ENCODE peak calls at places on chromosomes 16 and 17, in eight cellular contexts. R is ureter; X is posterior cingulate gyrus; P is AG09319; J is fibroblast of pulmonary artery; Q is activated T-helper 9 cell treated with anti-CD3 and anti-CD28 coated beads, Interleukin-2, amount 50 U/mL, for 16 hours; I is Daoy; B is foreskin melanocyte. U is an unnamed sample.

GRCh38 chr16:10497132-10498088 is 83.0 kb downstream of the EMP2 start:
- DNase-seq in I (peak), J (no peak), R (no peak), B (no peak), Q (no peak), X (no peak), P (no peak), U (no peak)

GRCh38 chr17:80036715-80037477 is 454 bp downstream of the CCDC40 start:
- DNase-seq in Q (no peak), P (no peak), J (peak), B (peak), R (no peak), I (peak), X (peak), U (peak)

GRCh38 chr17:81917565-81918332 is at the start of gene SIRT7:
- DNase-seq in X (peak), B (no peak), I (peak), J (peak), R (peak), P (no peak), Q (peak), U (peak)

GRCh38 chr17:37261286-37261685 is 114.5 kb upstream of the C17orf78 start:
- DNase-seq in P (peak), B (no peak), R (no peak), J (peak), I (no peak), X (no peak), Q (no peak), U (no peak)

GRCh38 chr17:48997103-48997826 is at the start of gene IGF2BP1:
- DNase-seq in X (no peak), J (peak), Q (no peak), B (no peak), P (no peak), I (peak), R (peak), U (no peak)

GRCh38 chr16:47644166-47644565 is 183.0 kb downstream of the PHKB start:
- DNase-seq in Q (no peak), J (peak), I (peak), R (no peak), P (peak), B (peak), X (no peak), U (peak)

GRCh38 chr16:66383551-66383950 is 17.1 kb downstream of the CDH5 start:
- DNase-seq in B (no peak), X (no peak), P (no peak), I (no peak), J (no peak), R (no peak), Q (no peak), U (no peak)

GRCh38 chr17:67506966-67507365 is 129.9 kb downstream of the PITPNC1 start:
- DNase-seq in B (no peak), J (no peak), P (no peak), X (no peak), Q (no peak), R (no peak), I (no peak), U (no peak)

GRCh38 chr17:73514146-73514863 is 129.9 kb downstream of the SDK2 start:
- DNase-seq in I (no peak), P (no peak), B (peak), X (no peak), J (no peak), Q (no peak), R (no peak), U (no peak)

U was measured in left ventricle myocardium superior.